ENCODE peak calls at places on chromosomes 1 and 21, in seven cellular contexts. S, K, G, B, W, R and P are unnamed samples.

GRCh38 chr1:2570261-2570794 is 14.2 kb downstream of the TNFRSF14 start:
- DNase-seq in S (no peak), K (no peak), G (no peak), B (no peak), W (no peak), R (no peak), P (no peak)

GRCh38 chr1:38992450-38993111 is 1.5 kb downstream of the AKIRIN1 start:
- DNase-seq in S (no peak), K (no peak), G (peak; percentile 44), B (no peak), W (no peak), R (no peak), P (no peak)

GRCh38 chr1:113928129-113928949 is 785 bp upstream of the HIPK1 start:
- DNase-seq in S (no peak), K (no peak), G (peak; percentile 57), B (no peak), W (no peak), R (no peak), P (no peak)

GRCh38 chr21:45478816-45479669 is 63.2 kb downstream of the SLC19A1 start:
- DNase-seq in S (peak; percentile 8), K (no peak), G (no peak), B (no peak), W (no peak), R (no peak), P (no peak)

GRCh38 chr1:46533179-46533864 is 18.1 kb downstream of the KNCN start:
- DNase-seq in S (peak; percentile 50), K (no peak), G (no peak), B (peak; percentile 31), W (peak; percentile 72), R (no peak), P (no peak)

GRCh38 chr21:17462276-17462981 is 50.4 kb upstream of the CXADR start:
- DNase-seq in S (no peak), K (no peak), G (no peak), B (no peak), W (no peak), R (peak; percentile 83), P (no peak)

GRCh38 chr1:227901906-227902640 is 45.7 kb downstream of the WNT9A start:
- DNase-seq in S (peak; percentile 5), K (no peak), G (no peak), B (no peak), W (peak; percentile 55), R (no peak), P (peak; percentile 66)

GRCh38 chr1:215983680-215984079 is 416.6 kb downstream of the KCTD3 start:
- DNase-seq in S (no peak), K (no peak), G (no peak), B (no peak), W (no peak), R (no peak), P (no peak)

GRCh38 chr1:152533327-152533938 is 19.2 kb downstream of the CRCT1 start:
- DNase-seq in S (no peak), K (no peak), G (peak; percentile 24), B (no peak), W (no peak), R (peak; percentile 3), P (no peak)

GRCh38 chr21:21631961-21632360 is 633.8 kb downstream of the NCAM2 start:
- DNase-seq in S (peak; percentile 10), K (no peak), G (no peak), B (peak; percentile 45), W (no peak), R (no peak), P (no peak)

GRCh38 chr1:1109743-1110142 is 6.1 kb downstream of the C1orf159 start:
- DNase-seq in S (no peak), K (no peak), G (no peak), B (no peak), W (peak; percentile 51), R (no peak), P (peak; percentile 45)

GRCh38 chr1:33311706-33312412 is 9.0 kb downstream of the A3GALT2 start:
- DNase-seq in S (no peak), K (no peak), G (no peak), B (no peak), W (no peak), R (no peak), P (peak; percentile 40)

GRCh38 chr1:208990456-208990855 is 593.1 kb upstream of the CAMK1G start:
- DNase-seq in S (no peak), K (no peak), G (no peak), B (no peak), W (no peak), R (no peak), P (no peak)

GRCh38 chr1:99652881-99653281 is 7.0 kb downstream of the PALMD start:
- DNase-seq in S (no peak), K (no peak), G (no peak), B (no peak), W (no peak), R (no peak), P (no peak)

GRCh38 chr1:85898861-85899260 is 190.6 kb upstream of the ZNHIT6 start:
- DNase-seq in S (no peak), K (no peak), G (no peak), B (no peak), W (no peak), R (no peak), P (no peak)

GRCh38 chr1:88685239-88685604 is 1.1 kb downstream of the PKN2 start:
- DNase-seq in S (no peak), K (no peak), G (no peak), B (peak; percentile 19), W (no peak), R (no peak), P (no peak)

GRCh38 chr21:45818904-45819285 is 162.7 kb upstream of the COL6A1 start:
- DNase-seq in S (no peak), K (no peak), G (no peak), B (peak; percentile 91), W (peak; percentile 56), R (no peak), P (no peak)

DNA sequence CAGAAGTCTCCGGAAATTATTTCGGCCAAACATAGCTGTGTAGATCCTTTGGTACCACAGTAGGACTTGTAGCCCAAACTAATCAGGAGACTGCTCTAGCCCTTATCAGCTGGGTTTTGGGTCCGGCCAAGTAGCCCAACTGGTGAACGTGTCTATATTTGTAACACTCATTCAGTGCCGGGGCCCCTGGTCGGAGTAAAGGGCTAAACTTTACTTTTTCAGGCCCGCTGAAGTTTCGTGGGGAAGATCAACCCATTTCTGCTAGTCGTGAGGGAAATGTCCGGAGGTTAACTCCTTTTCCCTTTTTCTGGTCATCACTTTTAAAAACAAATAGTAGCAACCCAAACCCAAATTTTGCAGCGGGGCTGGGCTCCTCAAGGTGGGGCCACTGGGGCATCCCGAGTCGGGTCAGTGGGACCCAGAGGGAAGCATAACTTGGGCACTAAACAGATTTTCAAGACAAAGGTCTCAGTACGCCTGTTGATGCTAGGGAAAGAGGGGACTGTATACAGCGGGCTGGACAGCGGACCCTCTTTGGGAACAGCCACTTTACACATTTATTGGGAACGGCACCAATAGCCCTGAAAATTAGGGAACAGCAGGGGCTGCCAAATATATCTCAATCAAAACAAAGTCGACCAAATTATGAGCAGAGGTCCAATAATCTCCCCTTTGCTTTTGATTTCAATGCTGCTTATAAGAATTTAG is 1.8 kb downstream of the LHX9 start:
- DNase-seq in S (no peak), K (no peak), G (no peak), B (no peak), W (peak; percentile 60), R (no peak), P (no peak)
- H3K4me1 ChIP-seq in S (peaks cover 45% of the 10 kb centered on the region), K (peaks cover 4% of the 10 kb centered on the region), G (no peaks in the 10 kb centered on the region), B (peaks cover 2% of the 10 kb centered on the region), W (no peaks in the 10 kb centered on the region), R (peaks cover 20% of the 10 kb centered on the region), P (peaks cover 22% of the 10 kb centered on the region)

DNA sequence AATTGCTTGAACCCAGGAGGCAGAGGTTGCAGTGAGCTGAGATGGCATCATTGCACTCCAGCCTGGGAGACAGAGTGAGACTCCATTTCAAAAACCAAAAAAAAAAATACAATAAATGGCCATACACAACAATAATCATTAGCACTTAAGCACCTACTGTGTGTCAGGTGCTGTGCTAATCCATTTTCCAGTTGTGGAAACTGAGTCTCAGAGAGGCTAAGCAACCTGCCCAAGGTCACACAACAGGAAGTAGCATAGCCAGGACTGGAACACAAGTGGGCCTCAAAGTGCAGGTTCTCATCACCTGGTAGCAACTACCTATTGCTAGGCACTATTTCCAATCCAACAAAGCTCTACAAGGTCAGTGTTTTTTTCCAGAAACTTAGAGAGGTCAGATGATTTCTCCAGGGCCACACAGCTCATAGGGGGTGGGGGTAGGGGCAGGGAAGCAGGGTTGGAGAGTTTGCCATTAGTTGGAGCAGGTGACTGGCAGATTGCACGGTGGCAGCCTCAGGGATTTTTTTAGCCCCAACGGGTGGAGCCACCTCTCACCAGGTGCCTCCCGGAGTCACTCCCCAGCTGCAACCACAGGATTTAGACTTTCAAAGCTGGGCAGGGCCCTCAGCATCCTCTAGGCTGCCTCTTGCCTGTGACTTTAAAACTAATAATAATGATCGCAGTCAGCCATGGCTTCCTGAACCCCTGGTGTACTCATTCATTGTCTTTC is 52.5 kb upstream of the ID3 start:
- DNase-seq in S (no peak), K (no peak), G (peak; percentile 98), B (no peak), W (no peak), R (peak; percentile 26), P (no peak)
- TF ChIP-seq CTCF in S (no peak), K (no peak), G (no peak), B (no peak), W (no peak), R (no peak), P (no peak)

GRCh38 chr1:246111570-246111969 is 395.5 kb downstream of the SMYD3 start:
- DNase-seq in S (no peak), K (no peak), G (no peak), B (no peak), W (no peak), R (no peak), P (no peak)
- H3K4me1 ChIP-seq in S (no peaks in the 10 kb centered on the region), K (no peaks in the 10 kb centered on the region), G (no peaks in the 10 kb centered on the region), B (peaks cover 3% of the 10 kb centered on the region), W (no peaks in the 10 kb centered on the region), R (peaks cover 2% of the 10 kb centered on the region), P (no peaks in the 10 kb centered on the region)

DNA sequence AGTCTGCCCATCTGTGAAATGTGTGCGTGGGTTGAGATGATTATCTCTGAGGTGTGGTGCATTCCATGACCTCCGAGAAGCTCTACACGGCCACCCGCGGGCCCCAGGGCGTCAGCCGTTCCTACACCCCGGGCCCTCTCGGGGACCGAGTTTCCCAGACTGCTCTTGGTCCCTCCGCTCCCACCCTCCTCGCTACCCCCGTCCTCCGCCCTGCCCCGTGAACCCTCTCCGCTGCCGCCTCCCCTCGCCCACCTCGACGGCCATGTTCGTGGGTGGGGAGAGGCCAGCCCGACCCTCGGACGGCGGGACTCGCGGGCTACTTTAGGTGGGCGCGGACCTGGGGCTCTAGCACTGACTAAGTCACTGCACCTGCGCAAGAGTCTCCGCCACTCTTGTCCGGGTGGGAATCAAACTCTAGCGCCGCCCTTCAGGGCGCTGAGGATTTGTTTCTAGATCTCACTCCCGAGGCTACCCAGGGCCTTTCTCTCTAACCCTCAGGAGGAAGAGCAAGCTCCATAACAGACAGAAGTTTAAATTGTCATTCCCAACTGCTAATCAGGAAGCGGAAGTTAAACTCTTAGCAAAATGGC is 47.7 kb upstream of the VWA5B1 start:
- DNase-seq in S (no peak), K (no peak), G (no peak), B (no peak), W (no peak), R (no peak), P (peak; percentile 69)
- TF ChIP-seq CTCF in S (no peak), K (no peak), G (peak; percentile 46), B (no peak), W (no peak), R (no peak), P (no peak)

DNA sequence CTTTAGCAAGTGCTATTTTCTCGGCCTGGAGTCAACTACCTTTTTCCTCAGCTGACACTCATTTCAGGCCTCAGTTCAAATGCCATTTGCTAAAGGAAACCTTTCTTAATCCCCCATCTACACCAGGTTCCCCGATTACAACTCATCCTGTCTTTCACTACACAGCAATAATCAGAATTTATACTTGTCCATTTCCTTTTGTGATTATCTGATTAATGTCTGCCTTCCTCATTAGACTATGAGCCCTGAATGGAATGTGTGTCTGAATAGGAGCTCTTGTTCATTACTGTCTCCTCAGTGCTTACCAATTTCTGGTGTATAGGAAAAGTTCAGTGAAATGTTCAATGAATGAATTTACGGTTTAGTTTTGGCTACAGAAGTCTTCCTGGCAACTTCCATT is 36.9 kb downstream of the ATP1B1 start:
- DNase-seq in S (no peak), K (no peak), G (no peak), B (no peak), W (no peak), R (no peak), P (no peak)
- H3K4me1 ChIP-seq in S (no peaks in the 10 kb centered on the region), K (no peaks in the 10 kb centered on the region), G (no peaks in the 10 kb centered on the region), B (no peaks in the 10 kb centered on the region), W (no peaks in the 10 kb centered on the region), R (peaks cover 30% of the 10 kb centered on the region), P (no peaks in the 10 kb centered on the region)